ENCODE peak calls at places on chromosomes 6 and 20, in eight cellular contexts. W is H1, V is sigmoid colon, Q is endothelial cell of umbilical vein, M is HepG2, X is transverse colon, A is stomach, F is spleen. T is an unnamed sample. For H3K4me1, the result is how much of the 10 kb centered on the place peaks cover.

GRCh38 chr20:50572922-50573777 is 63.0 kb downstream of the PTPN1 start:
- DNase-seq in W (no peak), V (peak), Q (peak), M (no peak), X (no peak), A (no peak), F (no peak), T (no peak)

GRCh38 chr6:164947174-164947573 is 362.2 kb downstream of the C6orf118 start:
- DNase-seq in W (no peak), V (no peak), Q (no peak), M (no peak), X (no peak), A (no peak), F (no peak), T (no peak)

GRCh38 chr6:50986319-50986718 is 167.6 kb downstream of the TFAP2B start:
- DNase-seq in W (no peak), V (no peak), Q (no peak), M (no peak), X (no peak), A (no peak), F (no peak), T (no peak)

GRCh38 chr6:14883921-14884320 is 361.9 kb upstream of the JARID2 start:
- DNase-seq in W (no peak), V (no peak), Q (no peak), M (no peak), X (no peak), A (no peak), F (no peak), T (no peak)

GRCh38 chr6:76465410-76465809 is 392.9 kb upstream of the IMPG1 start:
- DNase-seq in W (no peak), V (no peak), Q (no peak), M (no peak), X (no peak), A (no peak), F (no peak), T (no peak)

GRCh38 chr6:20159781-20160540 is 52.3 kb downstream of the MBOAT1 start:
- DNase-seq in W (no peak), V (no peak), Q (no peak), M (no peak), X (no peak), A (no peak), F (no peak), T (no peak)

GRCh38 chr6:127737009-127737486 is 160.1 kb downstream of the C6orf58 start:
- DNase-seq in W (no peak), V (no peak), Q (peak), M (peak), X (peak), A (peak), F (no peak), T (peak)

GRCh38 chr6:14292119-14292518 is 174.5 kb downstream of the CD83 start:
- DNase-seq in W (no peak), V (no peak), Q (no peak), M (no peak), X (no peak), A (no peak), F (no peak), T (no peak)

GRCh38 chr6:41785689-41786450 is 1.6 kb upstream of the TOMM6 start:
- DNase-seq in W (no peak), V (no peak), Q (no peak), M (no peak), X (peak), A (no peak), F (no peak), T (no peak)

GRCh38 chr6:105207524-105208269 is 27.9 kb upstream of the POPDC3 start:
- DNase-seq in W (no peak), V (no peak), Q (peak), M (no peak), X (no peak), A (no peak), F (no peak), T (no peak)

GRCh38 chr6:11232968-11233626 is 629 bp upstream of the NEDD9 start:
- DNase-seq in W (peak), V (no peak), Q (no peak), M (peak), X (peak), A (no peak), F (no peak), T (no peak)

GRCh38 chr20:33687370-33687915 is 1.3 kb upstream of the E2F1 start:
- DNase-seq in W (no peak), V (no peak), Q (peak), M (no peak), X (no peak), A (no peak), F (no peak), T (no peak)

GRCh38 chr6:109816452-109817374 is 125.6 kb downstream of the FIG4 start:
- DNase-seq in W (no peak), V (no peak), Q (no peak), M (no peak), X (no peak), A (no peak), F (no peak), T (peak)

GRCh38 chr6:139587469-139587868 is 213.0 kb upstream of the CITED2 start:
- DNase-seq in W (no peak), V (no peak), Q (peak), M (peak), X (no peak), A (no peak), F (no peak), T (no peak)

GRCh38 chr6:33914519-33915120 is 110.8 kb upstream of the MLN start:
- DNase-seq in W (no peak), V (no peak), Q (no peak), M (no peak), X (peak), A (no peak), F (peak), T (no peak)

GRCh38 chr6:50452001-50452400 is 261.3 kb upstream of the TFAP2D start:
- DNase-seq in W (no peak), V (no peak), Q (no peak), M (no peak), X (no peak), A (no peak), F (no peak), T (no peak)

GRCh38 chr6:29965873-29966601 is 23.7 kb downstream of the HLA-A start:
- DNase-seq in W (no peak), V (peak), Q (peak), M (peak), X (peak), A (peak), F (peak), T (peak)

GRCh38 chr20:16877053-16877554 is 128.9 kb downstream of the OTOR start:
- DNase-seq in W (no peak), V (no peak), Q (no peak), M (no peak), X (no peak), A (no peak), F (no peak), T (no peak)
- TF ChIP-seq POLR2AphosphoS5 in W (no peak), V (no peak), Q (no peak), M (no peak), X (no peak), A (no peak), F (no peak), T (no peak)

DNA sequence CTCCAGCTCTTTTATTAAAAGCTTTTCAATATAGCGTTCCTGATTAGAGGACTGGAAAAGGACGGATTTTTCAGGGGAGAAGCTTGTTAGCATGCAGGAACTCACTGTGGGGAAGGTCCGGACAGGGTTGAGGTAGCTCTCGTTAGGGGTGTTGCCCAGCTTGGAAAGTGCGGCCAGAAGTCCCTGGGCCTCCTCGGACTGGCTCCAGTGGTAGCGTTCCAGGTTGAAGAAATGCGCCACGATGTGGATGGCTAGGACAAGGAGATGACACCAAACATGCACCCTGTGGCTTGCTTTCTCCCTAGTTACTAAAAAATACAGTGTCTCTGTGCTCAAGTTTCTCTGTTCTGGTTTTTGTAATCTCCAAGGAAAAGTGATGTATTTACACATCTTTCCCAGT is 12.5 kb downstream of the NOX3 start:
- DNase-seq in W (no peak), V (no peak), Q (no peak), M (no peak), X (no peak), A (no peak), F (no peak), T (no peak)
- H3K4me1 ChIP-seq in W (under half), V (under half), Q (under half), M (half or more), X (under half), A (under half), F (under half), T (under half)

GRCh38 chr6:35471836-35472345 is 3.7 kb downstream of the RPL10A start:
- DNase-seq in W (no peak), V (no peak), Q (no peak), M (no peak), X (no peak), A (no peak), F (no peak), T (no peak)
- TF ChIP-seq POLR2A in W (no peak), V (no peak), Q (no peak), M (no peak), X (no peak), A (no peak), F (no peak), T (no peak)

GRCh38 chr6:44653761-44654218 is 266.3 kb downstream of the CDC5L start:
- DNase-seq in W (no peak), V (no peak), Q (peak), M (no peak), X (no peak), A (no peak), F (no peak), T (no peak)
- TF ChIP-seq POLR2AphosphoS5 in W (no peak), V (peak), Q (no peak), M (no peak), X (peak), A (no peak), F (no peak), T (no peak)

GRCh38 chr20:39903806-39904205 is 785.2 kb downstream of the MAFB start:
- DNase-seq in W (no peak), V (no peak), Q (no peak), M (no peak), X (no peak), A (no peak), F (no peak), T (no peak)
- H3K4me1 ChIP-seq in W (under half), V (under half), Q (under half), M (under half), X (under half), A (under half), F (under half), T (under half)

DNA sequence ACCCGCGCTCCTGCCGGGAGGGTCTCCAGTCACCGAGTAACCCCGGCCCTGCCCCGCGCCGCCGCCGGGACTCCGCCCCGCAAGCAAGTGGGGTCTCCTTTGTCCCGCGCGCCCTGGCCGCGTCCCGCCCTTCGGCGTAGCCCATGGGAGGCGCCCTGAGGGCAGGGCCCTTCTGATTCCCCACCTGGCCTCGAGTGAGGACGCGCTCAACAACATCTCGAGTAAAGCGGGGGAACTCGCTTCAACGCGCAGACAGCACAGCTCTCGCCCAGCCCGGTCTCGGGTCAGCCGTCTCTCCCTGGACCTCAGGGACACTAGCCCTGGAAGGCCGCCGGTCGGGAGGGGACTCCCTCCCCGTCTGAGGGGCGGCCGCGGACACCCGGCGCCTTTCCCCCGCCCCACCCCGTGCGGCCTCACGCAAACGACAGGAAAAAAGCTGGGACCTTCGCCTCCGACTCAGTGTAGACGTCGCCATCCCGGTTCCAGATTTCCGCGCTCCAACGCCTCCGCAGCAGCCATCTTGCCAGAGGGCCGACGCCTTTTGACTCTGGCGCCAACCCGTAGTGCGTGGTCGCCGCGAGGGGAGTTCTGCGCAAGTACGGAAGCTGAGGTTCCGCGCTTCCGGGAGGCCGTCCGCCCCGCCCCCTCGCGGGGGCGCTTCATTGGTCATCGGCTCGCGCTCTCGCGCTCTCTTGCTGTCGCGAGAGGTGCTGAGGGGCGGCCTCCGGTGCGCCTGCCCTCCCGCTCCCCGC is 418 bp upstream of the GID8 start:
- DNase-seq in W (peak), V (peak), Q (peak), M (peak), X (peak), A (peak), F (peak), T (peak)
- TF ChIP-seq POLR2A in W (peak), V (peak), Q (peak), M (peak), X (peak), A (peak), F (peak), T (peak)

GRCh38 chr20:63782051-63782471 is 42.5 kb downstream of the SLC2A4RG start:
- DNase-seq in W (no peak), V (no peak), Q (no peak), M (peak), X (no peak), A (no peak), F (no peak), T (no peak)
- TF ChIP-seq POLR2AphosphoS5 in W (no peak), V (no peak), Q (no peak), M (no peak), X (no peak), A (no peak), F (no peak), T (no peak)

DNA sequence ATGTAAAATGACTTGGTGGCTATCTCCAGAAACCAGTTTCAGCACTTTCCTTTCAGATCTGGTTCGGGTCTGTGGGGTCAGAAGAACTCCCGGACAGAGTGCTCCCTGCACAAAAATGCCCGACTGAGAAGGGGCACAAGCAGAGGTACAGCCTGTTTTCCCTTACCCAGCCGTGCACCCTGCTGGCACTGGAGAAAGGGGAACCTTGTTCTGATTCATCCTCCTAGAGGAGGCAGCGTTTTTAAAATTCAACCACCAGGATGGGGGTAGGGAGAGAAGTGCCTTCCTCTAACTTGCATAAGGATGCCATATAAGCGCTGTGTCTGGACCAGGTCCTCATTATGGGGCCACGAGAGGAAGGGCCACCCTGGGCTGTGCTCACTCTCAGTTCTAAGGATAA is 17.6 kb downstream of the RIMS4 start:
- DNase-seq in W (no peak), V (no peak), Q (no peak), M (no peak), X (no peak), A (no peak), F (no peak), T (no peak)
- H3K4me1 ChIP-seq in W (under half), V (under half), Q (under half), M (under half), X (under half), A (under half), F (under half), T (under half)

GRCh38 chr6:111997078-111997862 is 56.6 kb upstream of the CCN6 start:
- DNase-seq in W (peak), V (peak), Q (peak), M (peak), X (peak), A (peak), F (peak), T (peak)
- TF ChIP-seq POLR2A in W (no peak), V (no peak), Q (no peak), M (no peak), X (no peak), A (no peak), F (no peak), T (no peak)

DNA sequence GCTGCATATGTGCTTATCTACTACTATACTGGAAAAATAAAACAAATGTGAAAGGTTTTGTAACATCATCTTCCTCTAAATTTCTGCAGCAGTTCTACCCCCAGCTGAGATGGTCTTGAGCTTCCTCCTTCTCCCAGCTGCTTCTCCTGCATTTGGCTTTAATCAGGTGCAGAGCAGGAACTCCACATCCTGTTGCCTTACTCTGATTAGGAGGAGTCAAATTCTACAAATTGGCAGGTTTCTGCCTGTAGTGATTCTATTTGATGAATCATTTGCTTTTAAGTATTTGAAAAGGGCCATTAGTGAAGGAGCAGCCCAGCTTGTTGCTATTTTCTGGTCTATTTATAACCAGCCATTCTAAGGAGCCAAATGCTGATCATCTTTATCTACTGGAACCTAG is 224.5 kb downstream of the GMDS start:
- DNase-seq in W (no peak), V (no peak), Q (peak), M (no peak), X (no peak), A (no peak), F (no peak), T (no peak)
- TF ChIP-seq POLR2AphosphoS5 in W (no peak), V (no peak), Q (no peak), M (no peak), X (no peak), A (no peak), F (no peak), T (no peak)

T was measured in prostate gland.